ENCODE peak calls at places on chromosome 7, in nine cellular contexts. H, S, W, C, U, G, K, I and M are unnamed samples.
A peak's percentile ranks its signal among the peaks of the same experiment; 100 is the strongest.

GRCh38 chr7:24755541-24756416 is 1.5 kb downstream of the GSDME start:
- DNase-seq in C (no peak), S (no peak), K (peak; percentile 75), G (no peak), W (no peak), U (no peak), H (no peak), I (no peak), M (no peak)

GRCh38 chr7:25615005-25615404 is 386.7 kb upstream of the NPVF start:
- DNase-seq in I (no peak), C (no peak), U (no peak), G (no peak), K (no peak), H (no peak), W (no peak), S (no peak), M (no peak)

GRCh38 chr7:22935269-22935668 is 78.7 kb downstream of the HYCC1 start:
- DNase-seq in I (no peak), C (no peak), W (peak; percentile 49), H (no peak), U (no peak), S (no peak), G (no peak), K (peak; percentile 41), M (peak; percentile 54)

GRCh38 chr7:128209229-128210035 is 31.6 kb upstream of the LEP start:
- DNase-seq in H (no peak), W (peak; percentile 81), K (peak; percentile 82), G (peak; percentile 49), U (peak; percentile 53), S (peak; percentile 63), C (peak; percentile 92), I (peak; percentile 91), M (peak; percentile 38)

GRCh38 chr7:54705436-54705835 is 53.6 kb downstream of the SEC61G start:
- DNase-seq in C (no peak), K (peak; percentile 56), S (no peak), I (peak; percentile 51), U (no peak), H (no peak), W (peak; percentile 48), G (peak; percentile 25), M (peak; percentile 70)

GRCh38 chr7:124801330-124801895 is 35.8 kb upstream of the GPR37 start:
- DNase-seq in G (no peak), H (no peak), U (no peak), K (no peak), I (no peak), C (no peak), W (no peak), S (no peak), M (no peak)

GRCh38 chr7:39650676-39651075 is 27.3 kb downstream of the RALA start:
- DNase-seq in S (no peak), I (no peak), U (no peak), G (peak; percentile 32), W (peak; percentile 94), K (peak; percentile 72), H (peak; percentile 71), C (no peak), M (peak; percentile 85)

GRCh38 chr7:132321387-132321786 is 254.9 kb downstream of the PLXNA4 start:
- DNase-seq in U (no peak), H (no peak), G (peak; percentile 9), C (peak; percentile 46), W (no peak), I (no peak), K (no peak), S (no peak), M (no peak)

GRCh38 chr7:100863406-100863950 is 3.7 kb upstream of the TRIP6 start:
- DNase-seq in K (no peak), W (no peak), C (peak; percentile 13), S (no peak), G (no peak), U (no peak), H (no peak), I (no peak), M (no peak)

GRCh38 chr7:39085590-39086049 is 107.9 kb downstream of the POU6F2 start:
- DNase-seq in K (no peak), I (no peak), G (no peak), S (no peak), U (no peak), W (peak; percentile 2), H (no peak), C (no peak), M (no peak)

GRCh38 chr7:14021069-14021468 is 31.6 kb upstream of the ETV1 start:
- DNase-seq in C (no peak), U (no peak), S (no peak), I (no peak), W (peak; percentile 62), G (no peak), K (peak; percentile 61), H (no peak), M (no peak)

DNA sequence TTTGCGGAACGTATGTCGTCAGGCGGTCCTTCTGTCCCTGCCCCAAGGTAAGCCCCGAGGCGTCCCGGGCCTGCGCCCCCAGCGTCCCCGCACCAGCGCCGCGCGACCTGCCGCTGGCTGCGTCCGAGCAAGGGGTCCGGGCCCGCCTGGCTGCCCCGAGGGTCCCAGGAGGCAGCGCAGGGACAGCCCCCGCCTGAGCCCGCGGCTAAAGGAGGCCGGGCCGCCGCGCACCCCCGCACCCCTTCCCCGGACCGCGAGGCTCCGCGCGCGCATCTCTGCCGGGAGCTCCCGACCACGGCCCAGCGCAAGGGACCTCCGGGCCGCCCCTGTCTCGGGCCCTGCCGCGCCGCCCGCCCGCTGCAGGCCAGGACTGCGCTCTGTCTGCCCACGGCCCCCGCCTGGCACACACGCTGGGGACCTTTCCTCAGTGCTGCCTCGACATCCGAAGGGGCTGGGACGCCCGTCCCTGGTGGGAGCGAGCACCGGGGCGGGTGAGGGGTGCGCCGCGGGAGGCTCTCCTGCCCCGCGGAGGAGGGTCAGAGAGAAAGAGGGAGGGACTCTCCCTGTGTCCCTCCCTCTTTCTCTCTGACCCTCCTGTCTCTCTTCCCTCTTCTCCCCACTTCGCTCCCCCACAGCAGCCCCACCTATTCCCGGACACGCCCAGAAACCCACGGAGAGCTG is 25.0 kb downstream of the SHH start:
- DNase-seq in I (peak; percentile 55), G (no peak), C (peak; percentile 90), W (no peak), S (no peak), H (no peak), K (no peak), U (no peak), M (no peak)
- H3K4me3 ChIP-seq in I (peak overlapping the region; percentile 76), G (peak overlapping the region; percentile 33), C (peak overlapping the region; percentile 48), W (peak overlapping the region; percentile 67), S (no peak overlapping the region), H (no peak overlapping the region), K (peak overlapping the region; percentile 57), U (no peak overlapping the region), M (no peak overlapping the region)

GRCh38 chr7:35258891-35259537 is 5.1 kb upstream of the TBX20 start:
- DNase-seq in C (peak; percentile 54), W (no peak), U (no peak), I (no peak), S (no peak), K (no peak), G (no peak), H (no peak), M (no peak)
- H3K4me3 ChIP-seq in C (no peak overlapping the region), W (no peak overlapping the region), U (no peak overlapping the region), I (no peak overlapping the region), S (no peak overlapping the region), K (no peak overlapping the region), G (no peak overlapping the region), H (no peak overlapping the region), M (no peak overlapping the region)

GRCh38 chr7:12573885-12574284 is 3.4 kb downstream of the SCIN start:
- DNase-seq in C (no peak), G (no peak), H (no peak), I (no peak), U (no peak), K (no peak), S (no peak), W (no peak), M (no peak)

GRCh38 chr7:12571691-12572090 is 1.2 kb downstream of the SCIN start:
- DNase-seq in G (no peak), U (no peak), S (no peak), K (no peak), H (no peak), I (no peak), C (no peak), W (no peak), M (no peak)

GRCh38 chr7:12570148-12570528 is 382 bp upstream of the SCIN start:
- DNase-seq in G (no peak), S (no peak), U (no peak), W (no peak), C (peak; percentile 43), K (peak; percentile 10), H (no peak), I (peak; percentile 6), M (peak; percentile 20)

GRCh38 chr7:12570529-12571461 is at the start of gene SCIN:
- DNase-seq in S (no peak), G (no peak), I (peak; percentile 46), C (peak; percentile 72), W (no peak), K (peak; percentile 10), H (no peak), U (no peak), M (peak; percentile 56)

GRCh38 chr7:12572941-12573340 is 2.4 kb downstream of the SCIN start:
- DNase-seq in I (no peak), S (no peak), W (no peak), H (no peak), U (no peak), C (no peak), K (no peak), G (no peak), M (no peak)
- H3K4me3 ChIP-seq in I (no peak overlapping the region), S (no peak overlapping the region), W (no peak overlapping the region), H (no peak overlapping the region), U (no peak overlapping the region), C (no peak overlapping the region), K (no peak overlapping the region), G (no peak overlapping the region), M (no peak overlapping the region)

GRCh38 chr7:47570649-47571050 is 11.3 kb downstream of the TNS3 start:
- DNase-seq in U (no peak), S (no peak), W (peak; percentile 95), I (no peak), G (no peak), C (no peak), H (peak; percentile 85), K (peak; percentile 90), M (no peak)

GRCh38 chr7:47572939-47573757 is 8.8 kb downstream of the TNS3 start:
- DNase-seq in G (no peak), C (peak; percentile 88), H (no peak), K (no peak), I (no peak), S (no peak), U (no peak), W (no peak), M (no peak)

GRCh38 chr7:47573758-47574472 is 8.0 kb downstream of the TNS3 start:
- DNase-seq in I (no peak), C (no peak), K (peak; percentile 81), H (peak; percentile 80), W (peak; percentile 96), U (no peak), S (peak; percentile 56), G (peak; percentile 89), M (no peak)

GRCh38 chr7:47571355-47572100 is 10.4 kb downstream of the TNS3 start:
- DNase-seq in W (peak; percentile 69), H (peak; percentile 85), G (no peak), K (peak; percentile 96), I (no peak), U (no peak), S (peak; percentile 96), C (no peak), M (peak; percentile 90)

DNA sequence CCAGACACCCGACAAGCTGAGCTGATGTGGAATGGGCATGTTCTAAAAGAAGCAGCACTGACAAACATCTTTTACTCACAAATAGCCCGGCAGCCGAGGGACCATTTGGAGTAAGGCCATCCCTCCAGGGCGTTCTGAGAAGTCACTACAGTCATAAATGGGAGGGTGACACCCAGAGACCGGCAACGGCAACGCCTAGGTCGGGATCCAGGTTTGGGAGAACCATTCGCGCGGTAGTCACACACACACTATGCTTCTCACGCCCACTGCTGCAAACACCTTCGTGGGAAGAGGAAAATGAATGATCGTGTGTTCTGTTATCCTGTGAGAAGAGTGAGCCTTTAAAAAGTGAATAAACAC is 9.8 kb downstream of the TNS3 start:
- DNase-seq in K (no peak), C (no peak), G (no peak), H (no peak), S (no peak), U (no peak), I (no peak), W (no peak), M (no peak)
- H3K4me3 ChIP-seq in K (no peak overlapping the region), C (no peak overlapping the region), G (peak overlapping the region; percentile 26), H (peak overlapping the region; percentile 17), S (no peak overlapping the region), U (no peak overlapping the region), I (peak overlapping the region; percentile 20), W (no peak overlapping the region), M (no peak overlapping the region)